ENCODE peak calls at places on chromosome 1, in seven cellular contexts. One of them, this sample, is unnamed.

GRCh38 chr1:53517821-53518352 is 58.7 kb downstream of the DMRTB1 start:
- DNase-seq in thyroid gland: no peak
- DNase-seq in body of pancreas: no peak
- DNase-seq in tibial nerve: no peak
- DNase-seq in spleen: no peak
- DNase-seq in IMR-90: no peak
- DNase-seq in heart left ventricle: no peak
- DNase-seq in this sample: no peak

GRCh38 chr1:164876717-164877116 is 317.7 kb downstream of the PBX1 start:
- DNase-seq in heart left ventricle: no peak
- DNase-seq in IMR-90: no peak
- DNase-seq in spleen: no peak
- DNase-seq in body of pancreas: no peak
- DNase-seq in tibial nerve: no peak
- DNase-seq in thyroid gland: no peak
- DNase-seq in this sample: no peak

GRCh38 chr1:234214129-234214910 is 158.9 kb upstream of the COA6 start:
- DNase-seq in heart left ventricle: peak; percentile 28
- DNase-seq in body of pancreas: peak; percentile 39
- DNase-seq in thyroid gland: peak; percentile 66
- DNase-seq in IMR-90: peak; percentile 7
- DNase-seq in spleen: peak; percentile 85
- DNase-seq in tibial nerve: no peak
- DNase-seq in this sample: no peak

GRCh38 chr1:232292246-232292645 is 337.7 kb downstream of the SIPA1L2 start:
- DNase-seq in body of pancreas: no peak
- DNase-seq in tibial nerve: no peak
- DNase-seq in heart left ventricle: no peak
- DNase-seq in spleen: no peak
- DNase-seq in IMR-90: no peak
- DNase-seq in thyroid gland: no peak
- DNase-seq in this sample: no peak

GRCh38 chr1:32786856-32787255 is 30.3 kb downstream of the YARS1 start:
- DNase-seq in spleen: no peak
- DNase-seq in heart left ventricle: no peak
- DNase-seq in body of pancreas: no peak
- DNase-seq in tibial nerve: no peak
- DNase-seq in IMR-90: no peak
- DNase-seq in thyroid gland: no peak
- DNase-seq in this sample: no peak

GRCh38 chr1:94734963-94735899 is 84.9 kb upstream of the SLC44A3 start:
- DNase-seq in body of pancreas: peak; percentile 63
- DNase-seq in heart left ventricle: peak; percentile 28
- DNase-seq in thyroid gland: peak; percentile 77
- DNase-seq in IMR-90: peak; percentile 80
- DNase-seq in spleen: no peak
- DNase-seq in tibial nerve: no peak
- DNase-seq in this sample: no peak

GRCh38 chr1:186535388-186536133 is 74.6 kb upstream of the PDC start:
- DNase-seq in heart left ventricle: no peak
- DNase-seq in body of pancreas: no peak
- DNase-seq in tibial nerve: no peak
- DNase-seq in thyroid gland: no peak
- DNase-seq in spleen: no peak
- DNase-seq in IMR-90: peak; percentile 96
- DNase-seq in this sample: peak; percentile 9

GRCh38 chr1:70042090-70042716 is 163.2 kb downstream of the LRRC40 start:
- DNase-seq in IMR-90: no peak
- DNase-seq in spleen: no peak
- DNase-seq in tibial nerve: no peak
- DNase-seq in thyroid gland: no peak
- DNase-seq in heart left ventricle: no peak
- DNase-seq in body of pancreas: no peak
- DNase-seq in this sample: no peak

GRCh38 chr1:39704757-39705156 is 13.5 kb upstream of the HPCAL4 start:
- DNase-seq in thyroid gland: no peak
- DNase-seq in IMR-90: no peak
- DNase-seq in body of pancreas: no peak
- DNase-seq in heart left ventricle: no peak
- DNase-seq in spleen: no peak
- DNase-seq in tibial nerve: no peak
- DNase-seq in this sample: no peak

GRCh38 chr1:209029737-209030136 is 553.8 kb upstream of the CAMK1G start:
- DNase-seq in heart left ventricle: no peak
- DNase-seq in tibial nerve: no peak
- DNase-seq in body of pancreas: no peak
- DNase-seq in spleen: no peak
- DNase-seq in thyroid gland: no peak
- DNase-seq in IMR-90: no peak
- DNase-seq in this sample: no peak

GRCh38 chr1:71586030-71586429 is 505.2 kb upstream of the ZRANB2 start:
- DNase-seq in heart left ventricle: no peak
- DNase-seq in tibial nerve: no peak
- DNase-seq in thyroid gland: no peak
- DNase-seq in spleen: no peak
- DNase-seq in IMR-90: no peak
- DNase-seq in body of pancreas: no peak
- DNase-seq in this sample: no peak

GRCh38 chr1:192539450-192540132 is 36.0 kb upstream of the RGS1 start:
- DNase-seq in IMR-90: peak; percentile 98
- DNase-seq in tibial nerve: no peak
- DNase-seq in body of pancreas: no peak
- DNase-seq in spleen: no peak
- DNase-seq in thyroid gland: no peak
- DNase-seq in heart left ventricle: no peak
- DNase-seq in this sample: peak; percentile 24

GRCh38 chr1:52460686-52461085 is 56.3 kb downstream of the PRPF38A start:
- DNase-seq in IMR-90: peak; percentile 4
- DNase-seq in thyroid gland: no peak
- DNase-seq in spleen: no peak
- DNase-seq in heart left ventricle: no peak
- DNase-seq in tibial nerve: no peak
- DNase-seq in body of pancreas: no peak
- DNase-seq in this sample: no peak

GRCh38 chr1:231691618-231692259 is 65.1 kb downstream of the DISC1 start:
- DNase-seq in body of pancreas: no peak
- DNase-seq in thyroid gland: peak; percentile 40
- DNase-seq in heart left ventricle: peak; percentile 24
- DNase-seq in tibial nerve: peak; percentile 55
- DNase-seq in spleen: no peak
- DNase-seq in IMR-90: peak; percentile 47
- DNase-seq in this sample: no peak

GRCh38 chr1:6157528-6158174 is 22.5 kb downstream of the CHD5 start:
- DNase-seq in thyroid gland: no peak
- DNase-seq in tibial nerve: no peak
- DNase-seq in spleen: no peak
- DNase-seq in heart left ventricle: no peak
- DNase-seq in body of pancreas: no peak
- DNase-seq in IMR-90: peak; percentile 47
- DNase-seq in this sample: peak; percentile 92

GRCh38 chr1:168438626-168439025 is 105.2 kb downstream of the XCL2 start:
- DNase-seq in IMR-90: no peak
- DNase-seq in thyroid gland: no peak
- DNase-seq in heart left ventricle: no peak
- DNase-seq in spleen: no peak
- DNase-seq in body of pancreas: no peak
- DNase-seq in tibial nerve: no peak
- DNase-seq in this sample: no peak

GRCh38 chr1:54378157-54378883 is 27.9 kb downstream of the SSBP3 start:
- DNase-seq in tibial nerve: no peak
- DNase-seq in spleen: no peak
- DNase-seq in IMR-90: no peak
- DNase-seq in body of pancreas: no peak
- DNase-seq in heart left ventricle: no peak
- DNase-seq in thyroid gland: no peak
- DNase-seq in this sample: no peak

GRCh38 chr1:243316366-243316989 is 60.6 kb downstream of the SDCCAG8 start:
- DNase-seq in body of pancreas: no peak
- DNase-seq in thyroid gland: peak; percentile 61
- DNase-seq in spleen: no peak
- DNase-seq in IMR-90: no peak
- DNase-seq in heart left ventricle: no peak
- DNase-seq in tibial nerve: no peak
- DNase-seq in this sample: no peak

GRCh38 chr1:108050134-108050533 is 85.2 kb upstream of the VAV3 start:
- DNase-seq in body of pancreas: no peak
- DNase-seq in heart left ventricle: peak; percentile 32
- DNase-seq in tibial nerve: peak; percentile 17
- DNase-seq in spleen: peak; percentile 82
- DNase-seq in IMR-90: no peak
- DNase-seq in thyroid gland: no peak
- DNase-seq in this sample: no peak

GRCh38 chr1:165376041-165376810 is 19.7 kb upstream of the LMX1A start:
- DNase-seq in IMR-90: peak; percentile 20
- DNase-seq in tibial nerve: peak; percentile 89
- DNase-seq in body of pancreas: peak; percentile 48
- DNase-seq in thyroid gland: peak; percentile 92
- DNase-seq in spleen: peak; percentile 88
- DNase-seq in heart left ventricle: peak; percentile 89
- DNase-seq in this sample: no peak

GRCh38 chr1:25737151-25737550 is 62.8 kb upstream of the SELENON start:
- DNase-seq in IMR-90: no peak
- DNase-seq in heart left ventricle: peak; percentile 48
- DNase-seq in thyroid gland: peak; percentile 98
- DNase-seq in body of pancreas: no peak
- DNase-seq in spleen: peak; percentile 82
- DNase-seq in tibial nerve: no peak
- DNase-seq in this sample: no peak

GRCh38 chr1:155125946-155126493 is 1.7 kb upstream of the EFNA1 start:
- DNase-seq in thyroid gland: peak; percentile 77
- DNase-seq in body of pancreas: peak; percentile 62
- DNase-seq in tibial nerve: peak; percentile 54
- DNase-seq in heart left ventricle: peak; percentile 67
- DNase-seq in spleen: peak; percentile 72
- DNase-seq in IMR-90: no peak
- DNase-seq in this sample: no peak
- TF ChIP-seq POLR2A in thyroid gland: no peak
- TF ChIP-seq POLR2A in body of pancreas: no peak
- TF ChIP-seq POLR2A in tibial nerve: peak; percentile 8
- TF ChIP-seq POLR2A in heart left ventricle: no peak
- TF ChIP-seq POLR2A in spleen: no peak
- TF ChIP-seq POLR2A in IMR-90: no peak
- TF ChIP-seq POLR2A in this sample: no peak

GRCh38 chr1:180542530-180543171 is 16.1 kb upstream of the OVAAL start:
- DNase-seq in body of pancreas: no peak
- DNase-seq in spleen: no peak
- DNase-seq in thyroid gland: no peak
- DNase-seq in tibial nerve: no peak
- DNase-seq in heart left ventricle: no peak
- DNase-seq in IMR-90: peak; percentile 43
- DNase-seq in this sample: no peak
- TF ChIP-seq POLR2A in body of pancreas: no peak
- TF ChIP-seq POLR2A in spleen: no peak
- TF ChIP-seq POLR2A in thyroid gland: no peak
- TF ChIP-seq POLR2A in tibial nerve: no peak
- TF ChIP-seq POLR2A in heart left ventricle: no peak
- TF ChIP-seq POLR2A in IMR-90: no peak
- TF ChIP-seq POLR2A in this sample: no peak

GRCh38 chr1:177210071-177210470 is 39.3 kb downstream of the BRINP2 start:
- DNase-seq in spleen: no peak
- DNase-seq in tibial nerve: no peak
- DNase-seq in heart left ventricle: no peak
- DNase-seq in thyroid gland: no peak
- DNase-seq in IMR-90: no peak
- DNase-seq in body of pancreas: no peak
- DNase-seq in this sample: no peak

GRCh38 chr1:177211231-177211630 is 40.5 kb downstream of the BRINP2 start:
- DNase-seq in tibial nerve: no peak
- DNase-seq in IMR-90: no peak
- DNase-seq in spleen: no peak
- DNase-seq in thyroid gland: no peak
- DNase-seq in body of pancreas: no peak
- DNase-seq in heart left ventricle: no peak
- DNase-seq in this sample: no peak

GRCh38 chr1:177209357-177209756 is 38.6 kb downstream of the BRINP2 start:
- DNase-seq in tibial nerve: peak; percentile 55
- DNase-seq in body of pancreas: peak; percentile 27
- DNase-seq in spleen: peak; percentile 67
- DNase-seq in IMR-90: peak; percentile 100
- DNase-seq in heart left ventricle: peak; percentile 47
- DNase-seq in thyroid gland: peak; percentile 80
- DNase-seq in this sample: peak; percentile 21

GRCh38 chr1:177206831-177207230 is 36.1 kb downstream of the BRINP2 start:
- DNase-seq in IMR-90: peak; percentile 28
- DNase-seq in heart left ventricle: no peak
- DNase-seq in tibial nerve: no peak
- DNase-seq in body of pancreas: no peak
- DNase-seq in thyroid gland: no peak
- DNase-seq in spleen: no peak
- DNase-seq in this sample: no peak

DNA sequence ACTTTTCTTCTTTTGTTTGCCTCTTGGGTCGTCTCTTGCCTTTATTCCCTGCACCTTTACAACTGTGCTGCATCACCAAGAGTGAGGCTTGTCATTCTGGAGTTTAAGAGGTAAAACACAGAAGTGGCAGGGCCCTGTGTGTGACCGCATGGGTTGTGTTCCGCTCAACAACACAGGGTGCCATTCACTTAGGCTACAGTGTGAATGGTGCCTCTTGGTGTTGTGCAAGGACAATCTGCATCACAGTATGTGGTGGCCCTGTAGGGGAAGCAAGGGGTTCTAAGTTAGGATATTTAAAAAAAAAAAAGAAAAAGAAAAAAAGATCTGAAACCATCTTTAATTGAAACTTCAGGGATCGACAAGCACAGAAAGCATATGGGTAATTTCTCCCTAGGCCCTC is 38.2 kb downstream of the BRINP2 start:
- DNase-seq in spleen: no peak
- DNase-seq in thyroid gland: no peak
- DNase-seq in IMR-90: no peak
- DNase-seq in body of pancreas: no peak
- DNase-seq in heart left ventricle: no peak
- DNase-seq in tibial nerve: no peak
- DNase-seq in this sample: no peak
- TF ChIP-seq POLR2A in spleen: no peak
- TF ChIP-seq POLR2A in thyroid gland: no peak
- TF ChIP-seq POLR2A in IMR-90: no peak
- TF ChIP-seq POLR2A in body of pancreas: no peak
- TF ChIP-seq POLR2A in heart left ventricle: no peak
- TF ChIP-seq POLR2A in tibial nerve: no peak
- TF ChIP-seq POLR2A in this sample: no peak

DNA sequence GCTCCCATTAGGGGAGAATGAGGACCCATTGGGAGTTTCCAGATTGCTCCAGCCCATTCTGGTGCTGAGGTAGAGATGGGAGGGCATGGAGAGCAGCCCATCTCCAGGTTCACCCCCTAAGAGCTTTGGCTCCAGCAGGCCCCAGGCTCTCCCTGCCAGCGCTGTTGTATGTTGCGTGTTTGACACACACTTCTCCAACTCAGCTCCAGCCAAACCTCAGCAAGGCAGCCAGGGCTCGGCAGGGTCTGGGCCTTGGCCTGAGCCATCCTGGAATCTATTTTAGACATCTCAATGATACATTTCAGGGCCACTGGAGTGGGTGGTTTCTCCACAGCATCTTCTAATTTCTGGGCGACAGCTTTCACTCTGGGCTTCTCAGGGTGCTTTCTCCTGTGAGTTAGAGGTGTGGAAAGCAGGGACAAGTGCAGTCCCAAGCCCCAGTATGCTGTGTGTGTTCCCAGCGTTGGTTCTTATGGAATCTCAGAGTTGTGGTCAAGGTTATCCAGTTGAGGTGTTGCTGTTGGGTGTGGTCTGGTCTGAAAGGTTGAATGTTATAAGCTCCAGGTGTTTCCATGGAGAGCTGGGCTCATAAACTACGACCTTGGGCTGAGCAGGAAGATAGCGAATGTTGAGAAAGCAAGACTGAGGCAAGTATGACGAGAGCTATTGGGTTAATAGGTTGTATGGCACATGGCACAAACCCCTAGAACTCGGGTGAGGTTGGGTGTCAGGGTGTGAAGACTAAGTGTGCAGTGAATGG is 117.2 kb downstream of the NAV1 start:
- DNase-seq in thyroid gland: no peak
- DNase-seq in tibial nerve: no peak
- DNase-seq in heart left ventricle: no peak
- DNase-seq in body of pancreas: no peak
- DNase-seq in IMR-90: no peak
- DNase-seq in spleen: no peak
- DNase-seq in this sample: no peak
- TF ChIP-seq POLR2A in thyroid gland: no peak
- TF ChIP-seq POLR2A in tibial nerve: no peak
- TF ChIP-seq POLR2A in heart left ventricle: no peak
- TF ChIP-seq POLR2A in body of pancreas: no peak
- TF ChIP-seq POLR2A in IMR-90: no peak
- TF ChIP-seq POLR2A in spleen: no peak
- TF ChIP-seq POLR2A in this sample: no peak

This sample was measured in H54.